ENCODE peak calls at places on chromosomes 6 and 20, in nine cellular contexts. One of them, this sample, is unnamed.

GRCh38 chr6:21164768-21165326 is 428.7 kb upstream of the SOX4 start:
- DNase-seq in NCI-H2171 treated with DMSO at 0.1 percent for 48 hours: no peak
- DNase-seq in upper lobe of right lung: no peak
- DNase-seq in GM12865: peak; percentile 83
- DNase-seq in NCI-H2081: no peak
- DNase-seq in GM23338: no peak
- DNase-seq in dermis microvascular lymphatic vessel endothelial cell: peak; percentile 55
- DNase-seq in spleen: no peak
- DNase-seq in endodermal cell: no peak
- DNase-seq in this sample: no peak

GRCh38 chr6:12112540-12113189 is 100.6 kb downstream of the HIVEP1 start:
- DNase-seq in GM23338: no peak
- DNase-seq in NCI-H2171 treated with DMSO at 0.1 percent for 48 hours: no peak
- DNase-seq in spleen: no peak
- DNase-seq in endodermal cell: no peak
- DNase-seq in GM12865: no peak
- DNase-seq in NCI-H2081: no peak
- DNase-seq in dermis microvascular lymphatic vessel endothelial cell: no peak
- DNase-seq in upper lobe of right lung: no peak
- DNase-seq in this sample: no peak

GRCh38 chr6:75934643-75935472 is 137.6 kb downstream of the IMPG1 start:
- DNase-seq in dermis microvascular lymphatic vessel endothelial cell: peak; percentile 71
- DNase-seq in upper lobe of right lung: no peak
- DNase-seq in GM12865: peak; percentile 65
- DNase-seq in spleen: no peak
- DNase-seq in GM23338: peak; percentile 94
- DNase-seq in NCI-H2081: peak; percentile 69
- DNase-seq in endodermal cell: peak; percentile 84
- DNase-seq in NCI-H2171 treated with DMSO at 0.1 percent for 48 hours: peak; percentile 73
- DNase-seq in this sample: no peak

GRCh38 chr6:166656269-166657206 is 29.5 kb upstream of the RPS6KA2 start:
- DNase-seq in dermis microvascular lymphatic vessel endothelial cell: no peak
- DNase-seq in GM23338: peak; percentile 45
- DNase-seq in NCI-H2081: no peak
- DNase-seq in endodermal cell: peak; percentile 66
- DNase-seq in upper lobe of right lung: no peak
- DNase-seq in GM12865: no peak
- DNase-seq in NCI-H2171 treated with DMSO at 0.1 percent for 48 hours: peak; percentile 24
- DNase-seq in spleen: no peak
- DNase-seq in this sample: no peak

GRCh38 chr6:128739112-128739511 is 143.8 kb upstream of the LAMA2 start:
- DNase-seq in spleen: no peak
- DNase-seq in dermis microvascular lymphatic vessel endothelial cell: no peak
- DNase-seq in GM12865: no peak
- DNase-seq in upper lobe of right lung: no peak
- DNase-seq in NCI-H2081: no peak
- DNase-seq in endodermal cell: no peak
- DNase-seq in NCI-H2171 treated with DMSO at 0.1 percent for 48 hours: no peak
- DNase-seq in GM23338: no peak
- DNase-seq in this sample: no peak

GRCh38 chr6:142685852-142686718 is 258.9 kb downstream of the HIVEP2 start:
- DNase-seq in upper lobe of right lung: no peak
- DNase-seq in endodermal cell: no peak
- DNase-seq in GM12865: no peak
- DNase-seq in dermis microvascular lymphatic vessel endothelial cell: no peak
- DNase-seq in GM23338: no peak
- DNase-seq in NCI-H2171 treated with DMSO at 0.1 percent for 48 hours: no peak
- DNase-seq in NCI-H2081: no peak
- DNase-seq in spleen: no peak
- DNase-seq in this sample: no peak

GRCh38 chr6:18536693-18537092 is 149.5 kb downstream of the RNF144B start:
- DNase-seq in endodermal cell: no peak
- DNase-seq in GM12865: no peak
- DNase-seq in dermis microvascular lymphatic vessel endothelial cell: no peak
- DNase-seq in NCI-H2171 treated with DMSO at 0.1 percent for 48 hours: no peak
- DNase-seq in upper lobe of right lung: no peak
- DNase-seq in NCI-H2081: peak; percentile 43
- DNase-seq in spleen: no peak
- DNase-seq in GM23338: no peak
- DNase-seq in this sample: no peak

GRCh38 chr20:15061061-15061430 is 723.6 kb upstream of the FLRT3 start:
- DNase-seq in spleen: no peak
- DNase-seq in GM12865: no peak
- DNase-seq in NCI-H2081: no peak
- DNase-seq in dermis microvascular lymphatic vessel endothelial cell: no peak
- DNase-seq in GM23338: no peak
- DNase-seq in NCI-H2171 treated with DMSO at 0.1 percent for 48 hours: no peak
- DNase-seq in endodermal cell: no peak
- DNase-seq in upper lobe of right lung: no peak
- DNase-seq in this sample: no peak

GRCh38 chr6:128029841-128030240 is 129.0 kb upstream of the THEMIS start:
- DNase-seq in endodermal cell: no peak
- DNase-seq in GM23338: no peak
- DNase-seq in upper lobe of right lung: no peak
- DNase-seq in NCI-H2171 treated with DMSO at 0.1 percent for 48 hours: no peak
- DNase-seq in NCI-H2081: no peak
- DNase-seq in spleen: no peak
- DNase-seq in dermis microvascular lymphatic vessel endothelial cell: no peak
- DNase-seq in GM12865: no peak
- DNase-seq in this sample: no peak

This sample was measured in chondrocyte.